ENCODE peak calls at places on chromosomes 3 and 15, in ten cellular contexts. One of them, this sample, is unnamed.

GRCh38 chr3:59774613-59775012 is 724.8 kb upstream of the CFAP20DC start:
- DNase-seq in thoracic aorta: no peak
- DNase-seq in glutamatergic neuron: no peak
- DNase-seq in WTC11: no peak
- DNase-seq in heart right ventricle: no peak
- DNase-seq in IMR-90: peak; percentile 90
- DNase-seq in GM10248: no peak
- DNase-seq in stomach: no peak
- DNase-seq in GM13976: no peak
- DNase-seq in astrocyte of the spinal cord: peak; percentile 87
- DNase-seq in this sample: no peak

GRCh38 chr3:123758081-123758564 is 126.0 kb downstream of the MYLK start:
- DNase-seq in GM13976: no peak
- DNase-seq in GM10248: no peak
- DNase-seq in IMR-90: peak; percentile 65
- DNase-seq in heart right ventricle: no peak
- DNase-seq in glutamatergic neuron: no peak
- DNase-seq in stomach: no peak
- DNase-seq in WTC11: no peak
- DNase-seq in thoracic aorta: no peak
- DNase-seq in astrocyte of the spinal cord: peak; percentile 43
- DNase-seq in this sample: peak; percentile 34

GRCh38 chr3:165523801-165524200 is 313.4 kb downstream of the BCHE start:
- DNase-seq in heart right ventricle: no peak
- DNase-seq in glutamatergic neuron: no peak
- DNase-seq in GM10248: no peak
- DNase-seq in GM13976: no peak
- DNase-seq in IMR-90: peak; percentile 52
- DNase-seq in stomach: no peak
- DNase-seq in astrocyte of the spinal cord: peak; percentile 82
- DNase-seq in thoracic aorta: no peak
- DNase-seq in WTC11: no peak
- DNase-seq in this sample: no peak

GRCh38 chr15:35519536-35520149 is 26.3 kb downstream of the DPH6 start:
- DNase-seq in WTC11: no peak
- DNase-seq in GM10248: peak; percentile 10
- DNase-seq in glutamatergic neuron: no peak
- DNase-seq in astrocyte of the spinal cord: peak; percentile 69
- DNase-seq in heart right ventricle: no peak
- DNase-seq in IMR-90: peak; percentile 64
- DNase-seq in GM13976: peak; percentile 13
- DNase-seq in thoracic aorta: no peak
- DNase-seq in stomach: no peak
- DNase-seq in this sample: no peak

GRCh38 chr15:83068054-83068453 is 1.0 kb upstream of the BTBD1 start:
- DNase-seq in heart right ventricle: no peak
- DNase-seq in IMR-90: no peak
- DNase-seq in WTC11: no peak
- DNase-seq in thoracic aorta: no peak
- DNase-seq in GM13976: no peak
- DNase-seq in GM10248: no peak
- DNase-seq in astrocyte of the spinal cord: no peak
- DNase-seq in glutamatergic neuron: no peak
- DNase-seq in stomach: no peak
- DNase-seq in this sample: no peak

GRCh38 chr3:136305879-136306278 is 55.7 kb downstream of the PCCB start:
- DNase-seq in thoracic aorta: no peak
- DNase-seq in GM13976: no peak
- DNase-seq in WTC11: no peak
- DNase-seq in IMR-90: peak; percentile 70
- DNase-seq in glutamatergic neuron: no peak
- DNase-seq in stomach: no peak
- DNase-seq in GM10248: no peak
- DNase-seq in astrocyte of the spinal cord: peak; percentile 63
- DNase-seq in heart right ventricle: no peak
- DNase-seq in this sample: no peak

GRCh38 chr3:69250014-69250413 is 127.6 kb upstream of the LMOD3 start:
- DNase-seq in stomach: peak; percentile 66
- DNase-seq in WTC11: peak; percentile 65
- DNase-seq in IMR-90: no peak
- DNase-seq in heart right ventricle: no peak
- DNase-seq in astrocyte of the spinal cord: peak; percentile 48
- DNase-seq in glutamatergic neuron: no peak
- DNase-seq in thoracic aorta: no peak
- DNase-seq in GM13976: no peak
- DNase-seq in GM10248: no peak
- DNase-seq in this sample: no peak

GRCh38 chr15:46260937-46261336 is 626.1 kb downstream of the SQOR start:
- DNase-seq in WTC11: peak; percentile 42
- DNase-seq in astrocyte of the spinal cord: no peak
- DNase-seq in thoracic aorta: no peak
- DNase-seq in IMR-90: no peak
- DNase-seq in stomach: no peak
- DNase-seq in GM10248: no peak
- DNase-seq in glutamatergic neuron: peak; percentile 10
- DNase-seq in heart right ventricle: no peak
- DNase-seq in GM13976: no peak
- DNase-seq in this sample: no peak

GRCh38 chr3:173745952-173746682 is 348.6 kb downstream of the NLGN1 start:
- DNase-seq in GM10248: no peak
- DNase-seq in glutamatergic neuron: no peak
- DNase-seq in heart right ventricle: no peak
- DNase-seq in thoracic aorta: no peak
- DNase-seq in astrocyte of the spinal cord: peak; percentile 43
- DNase-seq in GM13976: no peak
- DNase-seq in stomach: no peak
- DNase-seq in IMR-90: peak; percentile 56
- DNase-seq in WTC11: no peak
- DNase-seq in this sample: no peak

GRCh38 chr3:111311709-111312235 is 230.2 kb upstream of the CD96 start:
- DNase-seq in astrocyte of the spinal cord: peak; percentile 57
- DNase-seq in WTC11: no peak
- DNase-seq in heart right ventricle: no peak
- DNase-seq in IMR-90: peak; percentile 38
- DNase-seq in GM13976: no peak
- DNase-seq in glutamatergic neuron: no peak
- DNase-seq in stomach: no peak
- DNase-seq in GM10248: no peak
- DNase-seq in thoracic aorta: no peak
- DNase-seq in this sample: no peak

GRCh38 chr3:122263974-122264588 is 61.0 kb upstream of the CSTA start:
- DNase-seq in WTC11: no peak
- DNase-seq in heart right ventricle: no peak
- DNase-seq in IMR-90: no peak
- DNase-seq in stomach: no peak
- DNase-seq in thoracic aorta: no peak
- DNase-seq in astrocyte of the spinal cord: no peak
- DNase-seq in GM13976: no peak
- DNase-seq in glutamatergic neuron: no peak
- DNase-seq in GM10248: no peak
- DNase-seq in this sample: no peak

GRCh38 chr3:67416703-67417102 is 237.7 kb downstream of the SUCLG2 start:
- DNase-seq in stomach: no peak
- DNase-seq in astrocyte of the spinal cord: peak; percentile 13
- DNase-seq in WTC11: no peak
- DNase-seq in thoracic aorta: no peak
- DNase-seq in heart right ventricle: no peak
- DNase-seq in GM10248: no peak
- DNase-seq in GM13976: no peak
- DNase-seq in glutamatergic neuron: no peak
- DNase-seq in IMR-90: no peak
- DNase-seq in this sample: no peak

GRCh38 chr3:5427938-5428337 is 240.4 kb downstream of the EDEM1 start:
- DNase-seq in WTC11: no peak
- DNase-seq in stomach: no peak
- DNase-seq in astrocyte of the spinal cord: no peak
- DNase-seq in GM13976: no peak
- DNase-seq in heart right ventricle: no peak
- DNase-seq in IMR-90: no peak
- DNase-seq in glutamatergic neuron: no peak
- DNase-seq in GM10248: no peak
- DNase-seq in thoracic aorta: no peak
- DNase-seq in this sample: no peak

GRCh38 chr3:5428607-5429516 is 241.4 kb downstream of the EDEM1 start:
- DNase-seq in glutamatergic neuron: no peak
- DNase-seq in IMR-90: no peak
- DNase-seq in GM13976: peak; percentile 7
- DNase-seq in stomach: no peak
- DNase-seq in WTC11: no peak
- DNase-seq in astrocyte of the spinal cord: peak; percentile 51
- DNase-seq in heart right ventricle: no peak
- DNase-seq in GM10248: peak; percentile 19
- DNase-seq in thoracic aorta: no peak
- DNase-seq in this sample: no peak

GRCh38 chr3:5425371-5425770 is 237.9 kb downstream of the EDEM1 start:
- DNase-seq in heart right ventricle: no peak
- DNase-seq in GM13976: no peak
- DNase-seq in thoracic aorta: no peak
- DNase-seq in glutamatergic neuron: no peak
- DNase-seq in stomach: no peak
- DNase-seq in IMR-90: no peak
- DNase-seq in astrocyte of the spinal cord: no peak
- DNase-seq in WTC11: no peak
- DNase-seq in GM10248: no peak
- DNase-seq in this sample: no peak

GRCh38 chr3:5427021-5427420 is 239.5 kb downstream of the EDEM1 start:
- DNase-seq in astrocyte of the spinal cord: no peak
- DNase-seq in glutamatergic neuron: no peak
- DNase-seq in heart right ventricle: no peak
- DNase-seq in stomach: no peak
- DNase-seq in WTC11: no peak
- DNase-seq in IMR-90: no peak
- DNase-seq in GM10248: no peak
- DNase-seq in GM13976: no peak
- DNase-seq in thoracic aorta: no peak
- DNase-seq in this sample: no peak

GRCh38 chr3:5426094-5426883 is 238.8 kb downstream of the EDEM1 start:
- DNase-seq in glutamatergic neuron: peak; percentile 94
- DNase-seq in IMR-90: peak; percentile 22
- DNase-seq in stomach: peak; percentile 87
- DNase-seq in GM10248: peak; percentile 60
- DNase-seq in WTC11: peak; percentile 86
- DNase-seq in heart right ventricle: peak; percentile 71
- DNase-seq in GM13976: peak; percentile 45
- DNase-seq in astrocyte of the spinal cord: peak; percentile 67
- DNase-seq in thoracic aorta: peak; percentile 21
- DNase-seq in this sample: no peak
- TF ChIP-seq CTCF in glutamatergic neuron: peak; percentile 88
- TF ChIP-seq CTCF in IMR-90: peak; percentile 60
- TF ChIP-seq CTCF in stomach: no peak
- TF ChIP-seq CTCF in GM10248: peak; percentile 98
- TF ChIP-seq CTCF in WTC11: peak; percentile 79
- TF ChIP-seq CTCF in heart right ventricle: no peak
- TF ChIP-seq CTCF in GM13976: peak; percentile 93
- TF ChIP-seq CTCF in astrocyte of the spinal cord: peak; percentile 94
- TF ChIP-seq CTCF in thoracic aorta: peak; percentile 42
- TF ChIP-seq CTCF in this sample: peak; percentile 71

DNA sequence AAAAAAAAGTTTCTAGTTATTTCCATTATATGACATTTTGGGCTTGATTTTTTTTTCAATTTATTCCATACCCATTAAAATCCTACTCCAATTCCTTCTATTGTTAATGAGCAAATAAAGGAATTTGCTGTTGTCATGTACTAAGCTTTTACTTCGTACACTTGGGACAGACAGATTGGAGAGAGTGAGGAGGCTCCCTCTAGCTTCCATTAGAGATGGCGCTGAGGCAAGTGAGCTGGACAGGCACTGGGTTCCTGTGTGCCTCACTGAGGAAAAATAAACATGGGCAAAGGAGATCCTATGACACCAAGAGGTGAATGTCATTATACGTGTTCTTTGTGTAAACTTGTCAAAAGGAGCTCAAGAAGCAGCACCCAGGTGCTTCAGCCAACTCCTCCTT is 441.1 kb upstream of the MDFIC2 start:
- DNase-seq in thoracic aorta: no peak
- DNase-seq in heart right ventricle: no peak
- DNase-seq in GM13976: no peak
- DNase-seq in stomach: no peak
- DNase-seq in WTC11: peak; percentile 12
- DNase-seq in glutamatergic neuron: no peak
- DNase-seq in GM10248: no peak
- DNase-seq in IMR-90: no peak
- DNase-seq in astrocyte of the spinal cord: no peak
- DNase-seq in this sample: no peak
- TF ChIP-seq CTCF in thoracic aorta: no peak
- TF ChIP-seq CTCF in heart right ventricle: no peak
- TF ChIP-seq CTCF in GM13976: no peak
- TF ChIP-seq CTCF in stomach: no peak
- TF ChIP-seq CTCF in WTC11: no peak
- TF ChIP-seq CTCF in glutamatergic neuron: no peak
- TF ChIP-seq CTCF in GM10248: no peak
- TF ChIP-seq CTCF in IMR-90: peak; percentile 10
- TF ChIP-seq CTCF in astrocyte of the spinal cord: peak; percentile 30
- TF ChIP-seq CTCF in this sample: no peak

DNA sequence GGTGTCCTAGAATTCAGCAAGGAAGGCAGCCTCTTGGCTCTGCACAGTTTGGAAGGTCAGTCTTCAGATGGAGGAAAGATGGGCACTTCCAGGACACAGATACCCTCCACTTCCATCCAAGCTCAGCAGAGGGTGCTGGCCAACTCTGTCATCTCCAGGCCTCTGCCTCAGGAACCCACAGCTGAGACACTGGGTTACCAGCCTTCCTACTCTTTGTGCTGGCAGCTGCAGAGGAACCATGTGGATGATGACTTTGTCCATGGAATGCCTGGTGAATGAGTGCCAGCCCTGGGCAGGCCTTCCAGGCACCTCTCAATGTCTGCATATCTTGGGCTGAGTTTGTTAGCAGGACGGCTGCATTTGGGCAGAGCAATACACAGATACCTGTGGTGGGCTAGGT is 325.6 kb upstream of the CTDSPL start:
- DNase-seq in GM10248: no peak
- DNase-seq in stomach: no peak
- DNase-seq in GM13976: no peak
- DNase-seq in WTC11: no peak
- DNase-seq in astrocyte of the spinal cord: no peak
- DNase-seq in glutamatergic neuron: no peak
- DNase-seq in thoracic aorta: no peak
- DNase-seq in IMR-90: no peak
- DNase-seq in heart right ventricle: peak; percentile 33
- DNase-seq in this sample: no peak
- TF ChIP-seq CTCF in GM10248: no peak
- TF ChIP-seq CTCF in stomach: no peak
- TF ChIP-seq CTCF in GM13976: no peak
- TF ChIP-seq CTCF in WTC11: no peak
- TF ChIP-seq CTCF in astrocyte of the spinal cord: no peak
- TF ChIP-seq CTCF in glutamatergic neuron: no peak
- TF ChIP-seq CTCF in thoracic aorta: no peak
- TF ChIP-seq CTCF in IMR-90: no peak
- TF ChIP-seq CTCF in heart right ventricle: no peak
- TF ChIP-seq CTCF in this sample: no peak

DNA sequence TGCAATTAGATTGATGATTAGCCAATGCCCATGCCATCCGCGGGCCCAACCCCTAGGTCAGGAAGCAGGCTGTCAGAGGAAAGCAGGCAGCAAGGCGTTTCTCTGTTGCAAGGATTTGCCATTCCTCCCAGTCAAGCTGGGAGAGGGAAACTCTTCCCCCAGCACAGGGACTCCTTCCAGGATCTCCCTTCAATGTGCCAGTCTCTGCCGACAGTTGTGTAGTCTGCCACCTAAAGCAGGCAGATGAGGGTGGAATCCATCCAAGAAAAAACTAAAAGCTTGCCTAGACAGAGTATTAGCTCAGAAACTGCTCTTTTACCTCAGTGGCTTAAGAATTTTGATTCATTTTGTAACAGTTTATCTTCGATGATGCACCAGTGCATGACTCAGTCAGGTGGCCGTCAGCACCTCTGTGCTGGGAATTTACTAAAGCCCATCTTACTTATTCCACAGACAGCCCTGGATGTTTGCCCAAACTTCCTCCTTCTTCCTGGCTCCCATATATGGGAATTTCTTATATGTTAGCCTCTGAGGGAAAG is 501.5 kb upstream of the THBS1 start:
- DNase-seq in astrocyte of the spinal cord: peak; percentile 67
- DNase-seq in heart right ventricle: no peak
- DNase-seq in GM13976: no peak
- DNase-seq in stomach: no peak
- DNase-seq in GM10248: no peak
- DNase-seq in WTC11: no peak
- DNase-seq in IMR-90: peak; percentile 94
- DNase-seq in thoracic aorta: no peak
- DNase-seq in glutamatergic neuron: no peak
- DNase-seq in this sample: no peak
- TF ChIP-seq CTCF in astrocyte of the spinal cord: no peak
- TF ChIP-seq CTCF in heart right ventricle: no peak
- TF ChIP-seq CTCF in GM13976: no peak
- TF ChIP-seq CTCF in stomach: no peak
- TF ChIP-seq CTCF in GM10248: no peak
- TF ChIP-seq CTCF in WTC11: no peak
- TF ChIP-seq CTCF in IMR-90: no peak
- TF ChIP-seq CTCF in thoracic aorta: no peak
- TF ChIP-seq CTCF in glutamatergic neuron: no peak
- TF ChIP-seq CTCF in this sample: no peak

This sample was measured in osteocyte.